ENCODE peak calls at places on chromosomes 3 and 15, in eight cellular contexts. One of them, this sample, is unnamed.

GRCh38 chr3:32220006-32220405 is 18.5 kb upstream of the CMTM8 start:
- DNase-seq in sciatic nerve: no peak
- DNase-seq in neural crest cell: no peak
- DNase-seq in hypothalamus: no peak
- DNase-seq in HEK293T: no peak
- DNase-seq in neural progenitor cell: no peak
- DNase-seq in iPS-NIHi11: no peak
- DNase-seq in BJ: no peak
- DNase-seq in this sample: no peak

GRCh38 chr3:129240436-129240835 is 9.0 kb upstream of the COPG1 start:
- DNase-seq in neural progenitor cell: no peak
- DNase-seq in sciatic nerve: no peak
- DNase-seq in iPS-NIHi11: no peak
- DNase-seq in neural crest cell: no peak
- DNase-seq in hypothalamus: no peak
- DNase-seq in HEK293T: no peak
- DNase-seq in BJ: no peak
- DNase-seq in this sample: no peak

GRCh38 chr3:188446014-188446413 is 292.1 kb downstream of the LPP start:
- DNase-seq in sciatic nerve: no peak
- DNase-seq in iPS-NIHi11: no peak
- DNase-seq in hypothalamus: no peak
- DNase-seq in BJ: no peak
- DNase-seq in HEK293T: no peak
- DNase-seq in neural crest cell: no peak
- DNase-seq in neural progenitor cell: no peak
- DNase-seq in this sample: no peak

GRCh38 chr3:54366007-54366406 is 243.7 kb downstream of the CACNA2D3 start:
- DNase-seq in neural progenitor cell: no peak
- DNase-seq in iPS-NIHi11: no peak
- DNase-seq in HEK293T: no peak
- DNase-seq in BJ: no peak
- DNase-seq in sciatic nerve: no peak
- DNase-seq in neural crest cell: no peak
- DNase-seq in hypothalamus: no peak
- DNase-seq in this sample: no peak

GRCh38 chr3:166190360-166190759 is 353.1 kb upstream of the BCHE start:
- DNase-seq in neural progenitor cell: peak; percentile 54
- DNase-seq in hypothalamus: no peak
- DNase-seq in iPS-NIHi11: no peak
- DNase-seq in sciatic nerve: no peak
- DNase-seq in neural crest cell: no peak
- DNase-seq in BJ: no peak
- DNase-seq in HEK293T: no peak
- DNase-seq in this sample: no peak

GRCh38 chr3:50542177-50543034 is 25.1 kb downstream of the C3orf18 start:
- DNase-seq in neural progenitor cell: peak; percentile 77
- DNase-seq in neural crest cell: peak; percentile 84
- DNase-seq in BJ: no peak
- DNase-seq in sciatic nerve: peak; percentile 84
- DNase-seq in iPS-NIHi11: peak; percentile 94
- DNase-seq in hypothalamus: peak; percentile 40
- DNase-seq in HEK293T: peak; percentile 88
- DNase-seq in this sample: peak; percentile 93

GRCh38 chr3:40068647-40069046 is 240.9 kb upstream of the EIF1B start:
- DNase-seq in iPS-NIHi11: no peak
- DNase-seq in neural progenitor cell: no peak
- DNase-seq in neural crest cell: no peak
- DNase-seq in HEK293T: no peak
- DNase-seq in sciatic nerve: no peak
- DNase-seq in hypothalamus: no peak
- DNase-seq in BJ: no peak
- DNase-seq in this sample: no peak

GRCh38 chr15:88348579-88349255 is 92.2 kb upstream of the NTRK3 start:
- DNase-seq in neural progenitor cell: no peak
- DNase-seq in hypothalamus: no peak
- DNase-seq in neural crest cell: no peak
- DNase-seq in iPS-NIHi11: no peak
- DNase-seq in HEK293T: no peak
- DNase-seq in BJ: no peak
- DNase-seq in sciatic nerve: no peak
- DNase-seq in this sample: no peak

GRCh38 chr15:78930577-78931388 is 14.1 kb downstream of the CTSH start:
- DNase-seq in neural crest cell: no peak
- DNase-seq in neural progenitor cell: no peak
- DNase-seq in BJ: peak; percentile 87
- DNase-seq in HEK293T: no peak
- DNase-seq in iPS-NIHi11: no peak
- DNase-seq in sciatic nerve: no peak
- DNase-seq in hypothalamus: no peak
- DNase-seq in this sample: no peak

GRCh38 chr3:157436583-157437300 is at the start of gene PTX3:
- DNase-seq in sciatic nerve: peak; percentile 69
- DNase-seq in HEK293T: peak; percentile 30
- DNase-seq in BJ: peak; percentile 46
- DNase-seq in iPS-NIHi11: peak; percentile 22
- DNase-seq in neural crest cell: peak; percentile 30
- DNase-seq in neural progenitor cell: peak; percentile 51
- DNase-seq in hypothalamus: no peak
- DNase-seq in this sample: peak; percentile 20

GRCh38 chr3:195045481-195045880 is 225.5 kb downstream of the XXYLT1 start:
- DNase-seq in hypothalamus: no peak
- DNase-seq in neural progenitor cell: no peak
- DNase-seq in BJ: no peak
- DNase-seq in neural crest cell: no peak
- DNase-seq in HEK293T: no peak
- DNase-seq in sciatic nerve: peak; percentile 33
- DNase-seq in iPS-NIHi11: no peak
- DNase-seq in this sample: no peak

GRCh38 chr3:23312866-23313265 is 109.7 kb downstream of the UBE2E2 start:
- DNase-seq in iPS-NIHi11: no peak
- DNase-seq in sciatic nerve: no peak
- DNase-seq in HEK293T: no peak
- DNase-seq in neural crest cell: no peak
- DNase-seq in neural progenitor cell: no peak
- DNase-seq in BJ: no peak
- DNase-seq in hypothalamus: no peak
- DNase-seq in this sample: no peak

GRCh38 chr3:129560269-129560787 is 17.4 kb downstream of the H1-8 start:
- DNase-seq in hypothalamus: no peak
- DNase-seq in sciatic nerve: no peak
- DNase-seq in iPS-NIHi11: no peak
- DNase-seq in HEK293T: no peak
- DNase-seq in neural crest cell: no peak
- DNase-seq in neural progenitor cell: no peak
- DNase-seq in BJ: peak; percentile 72
- DNase-seq in this sample: no peak

GRCh38 chr3:12611117-12611516 is 52.8 kb downstream of the RAF1 start:
- DNase-seq in HEK293T: no peak
- DNase-seq in BJ: no peak
- DNase-seq in iPS-NIHi11: no peak
- DNase-seq in neural crest cell: no peak
- DNase-seq in sciatic nerve: no peak
- DNase-seq in neural progenitor cell: no peak
- DNase-seq in hypothalamus: no peak
- DNase-seq in this sample: no peak

GRCh38 chr15:63195257-63196023 is 6.0 kb downstream of the RAB8B start:
- DNase-seq in neural crest cell: no peak
- DNase-seq in iPS-NIHi11: no peak
- DNase-seq in hypothalamus: no peak
- DNase-seq in HEK293T: no peak
- DNase-seq in sciatic nerve: no peak
- DNase-seq in BJ: no peak
- DNase-seq in neural progenitor cell: no peak
- DNase-seq in this sample: no peak

GRCh38 chr15:31004220-31004733 is 12.8 kb upstream of the MTMR10 start:
- DNase-seq in neural progenitor cell: peak; percentile 55
- DNase-seq in neural crest cell: no peak
- DNase-seq in BJ: no peak
- DNase-seq in HEK293T: no peak
- DNase-seq in iPS-NIHi11: peak; percentile 52
- DNase-seq in sciatic nerve: no peak
- DNase-seq in hypothalamus: no peak
- DNase-seq in this sample: no peak

GRCh38 chr15:69663441-69663840 is 210.8 kb downstream of the RPLP1 start:
- DNase-seq in iPS-NIHi11: no peak
- DNase-seq in sciatic nerve: no peak
- DNase-seq in BJ: no peak
- DNase-seq in HEK293T: no peak
- DNase-seq in hypothalamus: no peak
- DNase-seq in neural progenitor cell: no peak
- DNase-seq in neural crest cell: no peak
- DNase-seq in this sample: no peak

GRCh38 chr3:110767156-110767555 is 304.5 kb upstream of the NECTIN3 start:
- DNase-seq in neural crest cell: no peak
- DNase-seq in neural progenitor cell: no peak
- DNase-seq in hypothalamus: no peak
- DNase-seq in BJ: no peak
- DNase-seq in iPS-NIHi11: no peak
- DNase-seq in HEK293T: no peak
- DNase-seq in sciatic nerve: no peak
- DNase-seq in this sample: no peak

GRCh38 chr15:42156266-42156922 is at the start of gene PLA2G4F:
- DNase-seq in sciatic nerve: no peak
- DNase-seq in iPS-NIHi11: peak; percentile 77
- DNase-seq in hypothalamus: no peak
- DNase-seq in neural crest cell: no peak
- DNase-seq in neural progenitor cell: no peak
- DNase-seq in BJ: no peak
- DNase-seq in HEK293T: no peak
- DNase-seq in this sample: no peak

GRCh38 chr3:115947325-115947724 is 324.0 kb downstream of the GAP43 start:
- DNase-seq in hypothalamus: no peak
- DNase-seq in iPS-NIHi11: no peak
- DNase-seq in BJ: no peak
- DNase-seq in neural crest cell: no peak
- DNase-seq in sciatic nerve: no peak
- DNase-seq in HEK293T: no peak
- DNase-seq in neural progenitor cell: no peak
- DNase-seq in this sample: no peak